ENCODE peak calls at places on chromosomes 12 and 14, in four cellular contexts. C is esophagus squamous epithelium, D is mammary epithelial cell, F is H9. T is an unnamed sample.

GRCh38 chr12:57793920-57794319 is 11.3 kb downstream of the TSFM start:
- DNase-seq in C (no peak), D (peak; percentile 95), F (no peak), T (no peak)

GRCh38 chr12:14845350-14845750 is 2.0 kb upstream of the ART4 start:
- DNase-seq in C (no peak), D (peak; percentile 42), F (no peak), T (no peak)

GRCh38 chr12:108833757-108834472 is 23.5 kb downstream of the SSH1 start:
- DNase-seq in C (no peak), D (peak; percentile 44), F (no peak), T (peak; percentile 54)

GRCh38 chr12:9940370-9940769 is 8.2 kb upstream of the CLEC2A start:
- DNase-seq in C (no peak), D (no peak), F (no peak), T (no peak)

GRCh38 chr12:14238224-14238792 is 127.2 kb upstream of the ATF7IP start:
- DNase-seq in C (no peak), D (no peak), F (no peak), T (no peak)

GRCh38 chr14:91041450-91041849 is 19.0 kb downstream of the RPS6KA5 start:
- DNase-seq in C (no peak), D (no peak), F (no peak), T (no peak)

GRCh38 chr12:80763874-80764273 is 47.2 kb downstream of the MYF5 start:
- DNase-seq in C (no peak), D (peak; percentile 16), F (no peak), T (no peak)

GRCh38 chr12:89156324-89156723 is 196.0 kb downstream of the DUSP6 start:
- DNase-seq in C (no peak), D (peak; percentile 48), F (no peak), T (no peak)

GRCh38 chr14:50088117-50088515 is 28.3 kb downstream of the VCPKMT start:
- DNase-seq in C (no peak), D (no peak), F (no peak), T (no peak)

GRCh38 chr14:73245401-73246325 is 8.4 kb downstream of the PAPLN start:
- DNase-seq in C (no peak), D (peak; percentile 57), F (peak; percentile 71), T (no peak)

GRCh38 chr12:115599251-115599811 is 678.2 kb downstream of the MED13L start:
- DNase-seq in C (no peak), D (no peak), F (peak; percentile 42), T (no peak)

GRCh38 chr14:57189070-57189469 is 79.6 kb downstream of the EXOC5 start:
- DNase-seq in C (no peak), D (peak; percentile 8), F (no peak), T (no peak)

GRCh38 chr12:64180951-64181350 is 41.1 kb downstream of the KICS2 start:
- DNase-seq in C (no peak), D (peak; percentile 17), F (no peak), T (no peak)

GRCh38 chr14:99628832-99629618 is 15.9 kb upstream of the HHIPL1 start:
- DNase-seq in C (no peak), D (peak; percentile 51), F (peak; percentile 89), T (peak; percentile 87)

GRCh38 chr12:123041811-123042655 is 61.6 kb downstream of the ARL6IP4 start:
- DNase-seq in C (no peak), D (no peak), F (no peak), T (no peak)
- H3K27ac ChIP-seq in C (peak overlapping the region; percentile 79), D (no peak overlapping the region), F (no peak overlapping the region), T (peak overlapping the region; percentile 40)

GRCh38 chr12:49092816-49093406 is 1.7 kb downstream of the DHH start:
- DNase-seq in C (no peak), D (no peak), F (no peak), T (no peak)
- TF ChIP-seq CTCF in C (no peak), D (no peak), F (no peak), T (no peak)

GRCh38 chr14:104115691-104116543 is 22.5 kb upstream of the KIF26A start:
- DNase-seq in C (no peak), D (no peak), F (peak; percentile 43), T (peak; percentile 33)
- H3K27me3 ChIP-seq in C (peaks cover 5% of the 10 kb centered on the region), D (peaks cover 14% of the 10 kb centered on the region), F (peaks cover 7% of the 10 kb centered on the region), T (peaks cover 36% of the 10 kb centered on the region)

GRCh38 chr14:95190857-95191256 is 33.5 kb upstream of the DICER1 start:
- DNase-seq in C (no peak), D (no peak), F (no peak), T (no peak)
- H3K27ac ChIP-seq in C (no peak overlapping the region), D (no peak overlapping the region), F (no peak overlapping the region), T (peak overlapping the region; percentile 43)

DNA sequence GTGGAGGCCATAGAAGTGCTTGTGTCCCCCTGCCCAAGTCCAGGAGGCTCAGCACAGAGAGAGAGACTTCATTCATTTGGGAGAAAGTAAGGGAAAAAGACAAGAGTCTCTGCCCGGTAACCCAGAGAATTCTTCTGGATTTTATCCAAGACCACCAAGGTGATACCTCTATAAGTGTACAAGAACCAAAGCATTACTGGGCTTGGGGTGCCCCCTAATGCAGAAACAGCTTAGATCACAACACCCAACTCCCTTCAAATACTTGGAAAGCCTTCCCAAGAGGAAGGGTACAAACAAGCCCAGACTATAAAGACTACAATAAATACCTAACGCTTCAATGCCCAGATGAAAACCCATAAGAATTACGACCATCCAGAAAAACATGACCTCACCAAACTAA is 119.7 kb upstream of the PDE3A start:
- DNase-seq in C (no peak), D (no peak), F (no peak), T (no peak)
- TF ChIP-seq CTCF in C (no peak), D (no peak), F (peak; percentile 43), T (no peak)

T was measured in dorsolateral prefrontal cortex.